ENCODE peak calls at places on chromosomes 2 and 18, in four cellular contexts. D, F, R and Y are unnamed samples.

GRCh38 chr2:152421521-152422367 is 86.8 kb downstream of the FMNL2 start:
- DNase-seq in D (peak), F (peak), R (no peak), Y (no peak)

GRCh38 chr2:62313433-62314227 is 117.7 kb downstream of the B3GNT2 start:
- DNase-seq in D (no peak), F (no peak), R (no peak), Y (no peak)

GRCh38 chr2:226121339-226121738 is 678.3 kb downstream of the IRS1 start:
- DNase-seq in D (no peak), F (no peak), R (no peak), Y (no peak)

GRCh38 chr2:233464056-233464455 is 102.5 kb downstream of the USP40 start:
- DNase-seq in D (no peak), F (no peak), R (no peak), Y (no peak)

GRCh38 chr18:80022613-80023012 is 11.6 kb upstream of the RBFA start:
- DNase-seq in D (no peak), F (peak), R (no peak), Y (no peak)

GRCh38 chr2:230614913-230615332 is 97.7 kb upstream of the CAB39 start:
- DNase-seq in D (no peak), F (no peak), R (no peak), Y (no peak)

GRCh38 chr2:134927195-134927594 is 8.6 kb downstream of the CCNT2 start:
- DNase-seq in D (no peak), F (no peak), R (no peak), Y (no peak)

GRCh38 chr2:1854747-1855146 is 110.4 kb upstream of the PXDN start:
- DNase-seq in D (no peak), F (no peak), R (no peak), Y (no peak)

GRCh38 chr2:220940646-220941045 is 631.5 kb downstream of the EPHA4 start:
- DNase-seq in D (no peak), F (no peak), R (no peak), Y (no peak)

GRCh38 chr2:75547345-75548035 is 13.2 kb downstream of the EVA1A start:
- DNase-seq in D (no peak), F (no peak), R (no peak), Y (no peak)

GRCh38 chr2:127118038-127118437 is 11.1 kb upstream of the BIN1 start:
- DNase-seq in D (no peak), F (no peak), R (no peak), Y (no peak)

GRCh38 chr2:127408004-127408806 is 10.0 kb upstream of the PROC start:
- DNase-seq in D (peak), F (peak), R (peak), Y (peak)

GRCh38 chr2:95075440-95075885 is 46.1 kb downstream of the MRPS5 start:
- DNase-seq in D (no peak), F (no peak), R (no peak), Y (no peak)

GRCh38 chr2:36820942-36821605 is 124.6 kb downstream of the VIT start:
- DNase-seq in D (peak), F (no peak), R (no peak), Y (no peak)